ENCODE peak calls at places on chromosomes 11 and 22, in four cellular contexts. R, Z, Y and W are unnamed samples.

GRCh38 chr11:133830931-133831907 is 14.1 kb downstream of the SPATA19 start:
- DNase-seq in R (no peak), Z (no peak), Y (no peak), W (no peak)

GRCh38 chr11:19080579-19080993 is 20.1 kb upstream of the MRGPRX2 start:
- DNase-seq in R (no peak), Z (no peak), Y (peak), W (peak)

GRCh38 chr11:66625752-66626149 is 9.3 kb downstream of the RBM14 start:
- DNase-seq in R (no peak), Z (no peak), Y (no peak), W (no peak)

GRCh38 chr11:1112351-1113191 is 37.9 kb downstream of the MUC2 start:
- DNase-seq in R (no peak), Z (peak), Y (no peak), W (no peak)

GRCh38 chr22:33677536-33677935 is 242.7 kb downstream of the LARGE1 start:
- DNase-seq in R (no peak), Z (no peak), Y (no peak), W (no peak)

GRCh38 chr11:115503083-115503885 is 931 bp downstream of the CADM1 start:
- DNase-seq in R (no peak), Z (no peak), Y (peak), W (peak)

GRCh38 chr22:25564979-25565677 is 653 bp downstream of the GRK3 start:
- DNase-seq in R (peak), Z (no peak), Y (no peak), W (peak)

GRCh38 chr22:46649176-46650077 is 29.2 kb downstream of the GRAMD4 start:
- DNase-seq in R (no peak), Z (peak), Y (no peak), W (no peak)

GRCh38 chr11:107999759-108000455 is 8.8 kb upstream of the CUL5 start:
- DNase-seq in R (peak), Z (peak), Y (peak), W (peak)

GRCh38 chr11:64598797-64599697 is 8.0 kb downstream of the SLC22A12 start:
- DNase-seq in R (no peak), Z (no peak), Y (no peak), W (no peak)

GRCh38 chr11:94597896-94598295 is 30.7 kb downstream of the PIWIL4 start:
- DNase-seq in R (no peak), Z (no peak), Y (peak), W (no peak)

GRCh38 chr11:1777737-1778136 is 14.0 kb upstream of the CTSD start:
- DNase-seq in R (no peak), Z (no peak), Y (no peak), W (no peak)

GRCh38 chr11:134562941-134563471 is 151.0 kb upstream of the B3GAT1 start:
- DNase-seq in R (no peak), Z (no peak), Y (no peak), W (no peak)

GRCh38 chr11:78131956-78132355 is 7.5 kb downstream of the ALG8 start:
- DNase-seq in R (no peak), Z (no peak), Y (no peak), W (no peak)

GRCh38 chr11:78039919-78040671 is 17.0 kb upstream of the KCTD14 start:
- DNase-seq in R (no peak), Z (peak), Y (peak), W (peak)

GRCh38 chr22:38443675-38444521 is 11.1 kb downstream of the KCNJ4 start:
- DNase-seq in R (no peak), Z (no peak), Y (no peak), W (no peak)

GRCh38 chr22:50657925-50658324 is 14.7 kb upstream of the SHANK3 start:
- DNase-seq in R (no peak), Z (no peak), Y (no peak), W (no peak)

GRCh38 chr11:115769891-115770290 is 265.7 kb upstream of the CADM1 start:
- DNase-seq in R (no peak), Z (no peak), Y (no peak), W (no peak)

GRCh38 chr22:49400136-49400865 is 427.4 kb downstream of the BRD1 start:
- DNase-seq in R (no peak), Z (no peak), Y (no peak), W (no peak)

GRCh38 chr11:11843233-11843632 is 1.5 kb downstream of the USP47 start:
- DNase-seq in R (no peak), Z (no peak), Y (peak), W (peak)

GRCh38 chr11:73227571-73228211 is 9.6 kb downstream of the P2RY2 start:
- DNase-seq in R (no peak), Z (peak), Y (no peak), W (no peak)

GRCh38 chr11:19380375-19380774 is 139.6 kb upstream of the E2F8 start:
- DNase-seq in R (no peak), Z (no peak), Y (no peak), W (peak)

GRCh38 chr22:47784367-47784983 is 1022.0 kb downstream of the TBC1D22A start:
- DNase-seq in R (no peak), Z (no peak), Y (no peak), W (no peak)

GRCh38 chr11:88169481-88169880 is 5.8 kb downstream of the RAB38 start:
- DNase-seq in R (no peak), Z (no peak), Y (no peak), W (no peak)

GRCh38 chr11:72775288-72776110 is 18.3 kb downstream of the STARD10 start:
- DNase-seq in R (no peak), Z (no peak), Y (no peak), W (no peak)

GRCh38 chr11:27806122-27806521 is 105.9 kb upstream of the BDNF start:
- DNase-seq in R (no peak), Z (no peak), Y (no peak), W (no peak)
- TF ChIP-seq JUN in R (no peak), Z (no peak), Y (no peak), W (no peak)

DNA sequence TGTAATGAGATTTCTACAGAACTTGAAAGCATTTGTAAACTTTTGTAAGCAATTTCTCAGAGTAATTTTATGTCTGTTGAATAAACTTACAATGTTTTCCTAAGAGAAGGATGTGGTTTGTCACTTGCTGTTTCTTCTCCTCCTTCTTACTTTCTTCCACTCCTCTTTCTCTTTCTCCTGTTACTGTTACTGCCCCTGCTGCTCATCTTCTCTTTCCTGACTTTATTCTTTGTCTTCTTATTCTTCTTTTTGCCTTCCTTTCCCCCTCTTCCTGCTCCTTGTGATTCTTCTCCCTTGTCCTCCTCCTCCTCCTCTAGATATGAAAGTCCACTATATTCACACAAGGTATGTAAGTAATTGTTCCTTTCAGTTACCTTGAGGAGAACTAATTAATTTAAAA is 31.1 kb upstream of the MMP7 start:
- DNase-seq in R (no peak), Z (no peak), Y (no peak), W (no peak)
- H2AFZ ChIP-seq in R (no peak), Z (no peak), Y (no peak), W (no peak)

GRCh38 chr22:28822930-28823481 is 22.6 kb upstream of the XBP1 start:
- DNase-seq in R (no peak), Z (no peak), Y (peak), W (no peak)
- TF ChIP-seq JUN in R (no peak), Z (no peak), Y (no peak), W (no peak)

DNA sequence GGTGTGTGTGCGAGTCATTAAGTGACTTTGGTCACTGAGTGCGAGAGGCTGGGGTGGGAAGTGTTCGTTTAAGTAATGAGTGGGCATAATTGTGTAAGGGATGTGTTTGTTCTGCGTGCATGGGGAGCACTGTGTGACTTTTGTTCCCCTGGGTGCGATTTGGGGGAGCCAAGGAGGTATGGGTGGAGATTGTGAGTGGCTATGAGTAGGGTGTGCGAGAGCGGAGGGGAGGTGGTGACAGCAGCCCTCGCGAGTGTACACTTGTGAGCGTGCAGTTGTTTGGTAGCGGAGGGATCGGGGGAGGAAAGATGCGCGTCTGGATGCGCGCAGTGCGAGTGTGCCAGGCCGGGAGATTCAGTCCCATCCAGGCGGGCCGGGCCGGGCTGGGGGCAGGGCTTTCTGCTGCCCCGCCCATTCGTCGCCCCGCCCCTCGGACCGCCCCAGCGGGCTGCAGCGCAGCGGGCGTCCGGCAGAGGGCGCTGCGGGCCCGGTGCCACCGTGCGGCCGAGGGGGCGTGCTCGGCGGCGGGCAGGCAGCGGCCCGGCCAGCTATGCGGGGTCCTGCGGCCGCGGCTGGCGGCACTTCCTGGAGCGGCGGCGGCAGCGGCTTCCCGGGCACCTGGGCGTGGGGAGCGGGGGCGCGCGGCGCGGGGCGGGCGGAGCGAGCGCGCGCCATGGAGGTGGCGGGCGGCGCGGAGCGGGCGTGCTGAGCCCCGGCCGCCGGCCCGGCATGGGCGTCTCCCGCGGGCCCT is at the start of gene DGKZ:
- DNase-seq in R (no peak), Z (peak), Y (peak), W (peak)
- H2AFZ ChIP-seq in R (no peak), Z (peak), Y (no peak), W (peak)

DNA sequence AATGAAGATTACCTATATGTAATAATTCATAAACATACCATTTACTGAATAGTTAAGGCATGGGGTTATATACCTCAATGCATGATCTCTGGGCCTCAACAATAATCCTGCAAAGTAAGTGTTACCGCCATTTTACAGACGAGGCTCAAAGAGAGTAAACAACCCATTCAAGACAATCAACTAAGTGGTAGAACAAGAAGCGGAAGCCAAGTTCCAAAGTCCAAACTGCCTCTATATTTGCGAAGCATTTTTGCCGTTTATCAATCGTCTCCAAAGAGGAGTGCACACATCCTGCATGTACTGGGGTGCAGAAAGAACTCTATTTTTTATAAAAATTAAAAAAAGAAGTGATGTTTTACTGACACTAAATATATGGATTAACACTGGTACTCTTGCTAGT is 27.5 kb upstream of the P4HA3 start:
- DNase-seq in R (no peak), Z (no peak), Y (no peak), W (no peak)
- TF ChIP-seq JUN in R (no peak), Z (no peak), Y (no peak), W (no peak)

GRCh38 chr11:10735532-10736465 is 15.2 kb upstream of the CTR9 start:
- DNase-seq in R (peak), Z (peak), Y (peak), W (peak)
- H2AFZ ChIP-seq in R (peak), Z (peak), Y (no peak), W (peak)

GRCh38 chr11:128747728-128748148 is 53.9 kb downstream of the FLI1 start:
- DNase-seq in R (no peak), Z (no peak), Y (no peak), W (no peak)

GRCh38 chr11:128757235-128757711 is 63.4 kb downstream of the FLI1 start:
- DNase-seq in R (no peak), Z (peak), Y (no peak), W (peak)

GRCh38 chr11:128756469-128756868 is 62.6 kb downstream of the FLI1 start:
- DNase-seq in R (no peak), Z (no peak), Y (no peak), W (no peak)

GRCh38 chr11:128749986-128750385 is 56.1 kb downstream of the FLI1 start:
- DNase-seq in R (no peak), Z (no peak), Y (no peak), W (no peak)

GRCh38 chr11:128752379-128752778 is 58.5 kb downstream of the FLI1 start:
- DNase-seq in R (no peak), Z (no peak), Y (no peak), W (no peak)
- TF ChIP-seq JUN in R (no peak), Z (no peak), Y (no peak), W (no peak)

GRCh38 chr11:110713469-110713776 is 1.2 kb upstream of the ARHGAP20 start:
- DNase-seq in R (no peak), Z (no peak), Y (no peak), W (no peak)
- H2AFZ ChIP-seq in R (no peak), Z (no peak), Y (no peak), W (peak)